ENCODE peak calls at places on chromosomes 1 and 21, in seven cellular contexts. C, U, D, S, L, R and G are unnamed samples.

GRCh38 chr1:8913457-8913856 is 32.2 kb upstream of the CA6 start:
- DNase-seq in C (no peak), S (peak), D (no peak), R (peak), U (no peak), L (no peak), G (no peak)

GRCh38 chr21:28818663-28819278 is 173.9 kb downstream of the LTN1 start:
- DNase-seq in R (no peak), S (no peak), C (no peak), L (no peak), U (no peak), D (no peak), G (peak)

GRCh38 chr1:57474097-57474750 is 50.4 kb upstream of the DAB1 start:
- DNase-seq in U (no peak), S (no peak), C (no peak), L (no peak), D (no peak), R (no peak), G (no peak)

GRCh38 chr1:21246905-21247642 is 43.2 kb downstream of the ECE1 start:
- DNase-seq in L (no peak), C (no peak), R (no peak), U (no peak), S (no peak), D (no peak), G (no peak)

GRCh38 chr21:17911628-17912027 is 92.5 kb upstream of the C21orf91 start:
- DNase-seq in S (no peak), D (no peak), L (no peak), C (no peak), R (no peak), U (no peak), G (peak)

GRCh38 chr1:31336687-31337467 is 36.0 kb downstream of the FABP3 start:
- DNase-seq in L (no peak), U (peak), C (no peak), R (no peak), D (no peak), S (no peak), G (no peak)

GRCh38 chr1:16229976-16230740 is 6.8 kb downstream of the CPLANE2 start:
- DNase-seq in U (no peak), R (no peak), L (no peak), D (no peak), S (no peak), C (no peak), G (no peak)

GRCh38 chr1:156777573-156777972 is 10.2 kb downstream of the PRCC start:
- DNase-seq in U (no peak), L (no peak), R (no peak), D (no peak), C (no peak), S (no peak), G (no peak)

GRCh38 chr1:47627471-47628370 is 189.9 kb downstream of the FOXD2 start:
- DNase-seq in L (no peak), C (no peak), U (no peak), D (no peak), S (no peak), R (peak), G (no peak)

GRCh38 chr1:229434641-229435051 is 752 bp upstream of the ACTA1 start:
- DNase-seq in C (no peak), D (no peak), U (no peak), S (no peak), L (no peak), R (no peak), G (no peak)

GRCh38 chr21:31335957-31336738 is 7.9 kb downstream of the TIAM1 start:
- DNase-seq in D (no peak), C (peak), U (peak), L (no peak), S (no peak), R (no peak), G (peak)

GRCh38 chr1:147252540-147252939 is 10.1 kb downstream of the CHD1L start:
- DNase-seq in D (no peak), C (no peak), R (no peak), L (no peak), U (no peak), S (no peak), G (no peak)

GRCh38 chr1:182430263-182431068 is 19.5 kb upstream of the RGSL1 start:
- DNase-seq in L (no peak), C (no peak), S (no peak), R (no peak), D (peak), U (no peak), G (no peak)

GRCh38 chr1:6450943-6451373 is 15.0 kb downstream of the TNFRSF25 start:
- DNase-seq in S (no peak), D (no peak), R (peak), L (no peak), C (no peak), U (no peak), G (no peak)

GRCh38 chr21:38319781-38320180 is 63.0 kb downstream of the KCNJ15 start:
- DNase-seq in R (no peak), L (no peak), U (no peak), C (no peak), D (no peak), S (no peak), G (no peak)

GRCh38 chr1:34547043-34547674 is 207.7 kb upstream of the GJB5 start:
- DNase-seq in D (no peak), U (no peak), S (no peak), C (no peak), L (no peak), R (no peak), G (no peak)

GRCh38 chr1:162670928-162671663 is 38.8 kb downstream of the DDR2 start:
- DNase-seq in C (no peak), S (no peak), L (no peak), R (no peak), D (no peak), U (peak), G (peak)

GRCh38 chr1:221991221-221991620 is 249.3 kb upstream of the DUSP10 start:
- DNase-seq in S (no peak), R (no peak), D (no peak), C (no peak), L (no peak), U (no peak), G (peak)

GRCh38 chr1:205783904-205784303 is 8.6 kb upstream of the RAB29 start:
- DNase-seq in S (no peak), C (peak), R (no peak), U (peak), L (no peak), D (no peak), G (peak)

GRCh38 chr1:204127597-204128242 is 24.1 kb downstream of the ETNK2 start:
- DNase-seq in C (peak), R (peak), U (peak), L (peak), S (peak), D (peak), G (peak)

GRCh38 chr1:118185083-118185899 is at the start of gene SPAG17:
- DNase-seq in R (peak), U (no peak), C (peak), S (no peak), L (no peak), D (no peak), G (peak)

GRCh38 chr1:201016211-201016651 is 7.3 kb downstream of the KIF21B start:
- DNase-seq in R (no peak), U (peak), C (no peak), S (no peak), D (no peak), L (no peak), G (peak)

GRCh38 chr1:93605026-93605425 is 76.6 kb downstream of the BCAR3 start:
- DNase-seq in S (no peak), C (no peak), D (no peak), L (no peak), U (no peak), R (no peak), G (no peak)

GRCh38 chr1:44584167-44584566 is 90.1 kb downstream of the TMEM53 start:
- DNase-seq in R (no peak), D (no peak), L (no peak), C (no peak), U (no peak), S (no peak), G (no peak)

GRCh38 chr21:36776981-36777617 is 78.2 kb downstream of the SIM2 start:
- DNase-seq in L (no peak), C (no peak), U (no peak), R (no peak), S (no peak), D (no peak), G (no peak)

GRCh38 chr1:244964112-244964971 is 100.0 kb upstream of the HNRNPU start:
- DNase-seq in D (peak), L (no peak), R (peak), C (peak), S (no peak), U (peak), G (peak)

GRCh38 chr1:228975238-228975929 is 240.1 kb downstream of the RHOU start:
- DNase-seq in U (no peak), L (no peak), R (no peak), D (no peak), S (no peak), C (no peak), G (no peak)

GRCh38 chr21:39705849-39706248 is 39.1 kb upstream of the IGSF5 start:
- DNase-seq in R (no peak), S (no peak), U (no peak), L (no peak), D (no peak), C (peak), G (no peak)

GRCh38 chr1:45375104-45376090 is 35.2 kb upstream of the MUTYH start:
- DNase-seq in D (no peak), R (no peak), S (no peak), U (peak), C (no peak), L (no peak), G (no peak)

GRCh38 chr1:183097438-183098051 is 74.3 kb downstream of the LAMC1 start:
- DNase-seq in C (peak), D (no peak), S (no peak), U (peak), R (no peak), L (no peak), G (no peak)

GRCh38 chr1:74933500-74933899 is 200.5 kb downstream of the TYW3 start:
- DNase-seq in C (no peak), D (no peak), U (peak), S (no peak), R (no peak), L (no peak), G (no peak)